ENCODE peak calls at places on chromosome 2, in nine cellular contexts. One of them, this sample, is unnamed.

GRCh38 chr2:113240915-113241911 is 37.5 kb downstream of the PAX8 start:
- DNase-seq in MM.1S: no peak
- DNase-seq in body of pancreas: peak; percentile 29
- DNase-seq in A549: peak; percentile 99
- DNase-seq in PC-3: peak; percentile 99
- DNase-seq in iPS DF 6.9: no peak
- DNase-seq in HepG2: peak; percentile 90
- DNase-seq in thoracic aorta: peak; percentile 78
- DNase-seq in lower lobe of right lung: no peak
- DNase-seq in this sample: peak; percentile 49

GRCh38 chr2:10333247-10333613 is 30.5 kb downstream of the HPCAL1 start:
- DNase-seq in MM.1S: no peak
- DNase-seq in PC-3: no peak
- DNase-seq in iPS DF 6.9: no peak
- DNase-seq in body of pancreas: no peak
- DNase-seq in thoracic aorta: no peak
- DNase-seq in A549: no peak
- DNase-seq in lower lobe of right lung: no peak
- DNase-seq in HepG2: no peak
- DNase-seq in this sample: peak; percentile 43

GRCh38 chr2:101758001-101758400 is 60.5 kb downstream of the MAP4K4 start:
- DNase-seq in A549: no peak
- DNase-seq in body of pancreas: no peak
- DNase-seq in MM.1S: peak; percentile 88
- DNase-seq in HepG2: no peak
- DNase-seq in lower lobe of right lung: no peak
- DNase-seq in iPS DF 6.9: no peak
- DNase-seq in PC-3: no peak
- DNase-seq in thoracic aorta: no peak
- DNase-seq in this sample: no peak

GRCh38 chr2:33451214-33451613 is 25.2 kb upstream of the RASGRP3 start:
- DNase-seq in lower lobe of right lung: no peak
- DNase-seq in PC-3: no peak
- DNase-seq in iPS DF 6.9: no peak
- DNase-seq in body of pancreas: no peak
- DNase-seq in MM.1S: no peak
- DNase-seq in HepG2: no peak
- DNase-seq in thoracic aorta: no peak
- DNase-seq in A549: no peak
- DNase-seq in this sample: no peak

GRCh38 chr2:102736607-102737409 is 25.0 kb upstream of the TMEM182 start:
- DNase-seq in lower lobe of right lung: peak; percentile 93
- DNase-seq in MM.1S: peak; percentile 80
- DNase-seq in body of pancreas: peak; percentile 89
- DNase-seq in A549: peak; percentile 68
- DNase-seq in HepG2: peak; percentile 80
- DNase-seq in PC-3: peak; percentile 67
- DNase-seq in iPS DF 6.9: no peak
- DNase-seq in thoracic aorta: peak; percentile 33
- DNase-seq in this sample: peak; percentile 79

GRCh38 chr2:162748566-162749215 is 89.9 kb downstream of the KCNH7 start:
- DNase-seq in lower lobe of right lung: no peak
- DNase-seq in MM.1S: no peak
- DNase-seq in HepG2: no peak
- DNase-seq in thoracic aorta: no peak
- DNase-seq in body of pancreas: no peak
- DNase-seq in PC-3: no peak
- DNase-seq in iPS DF 6.9: no peak
- DNase-seq in A549: no peak
- DNase-seq in this sample: no peak

GRCh38 chr2:225893151-225893550 is 493.6 kb downstream of the NYAP2 start:
- DNase-seq in HepG2: peak; percentile 18
- DNase-seq in MM.1S: no peak
- DNase-seq in lower lobe of right lung: no peak
- DNase-seq in body of pancreas: no peak
- DNase-seq in iPS DF 6.9: no peak
- DNase-seq in A549: no peak
- DNase-seq in thoracic aorta: no peak
- DNase-seq in PC-3: no peak
- DNase-seq in this sample: peak; percentile 10

GRCh38 chr2:67564076-67564475 is 166.9 kb downstream of the ETAA1 start:
- DNase-seq in iPS DF 6.9: no peak
- DNase-seq in PC-3: peak; percentile 55
- DNase-seq in lower lobe of right lung: no peak
- DNase-seq in body of pancreas: no peak
- DNase-seq in MM.1S: no peak
- DNase-seq in thoracic aorta: no peak
- DNase-seq in A549: no peak
- DNase-seq in HepG2: no peak
- DNase-seq in this sample: no peak

GRCh38 chr2:120428748-120429147 is 82.8 kb downstream of the INHBB start:
- DNase-seq in thoracic aorta: no peak
- DNase-seq in body of pancreas: no peak
- DNase-seq in A549: no peak
- DNase-seq in PC-3: no peak
- DNase-seq in lower lobe of right lung: no peak
- DNase-seq in iPS DF 6.9: no peak
- DNase-seq in MM.1S: no peak
- DNase-seq in HepG2: no peak
- DNase-seq in this sample: no peak

GRCh38 chr2:196131384-196131861 is 40.0 kb downstream of the STK17B start:
- DNase-seq in HepG2: peak; percentile 83
- DNase-seq in PC-3: peak; percentile 71
- DNase-seq in thoracic aorta: no peak
- DNase-seq in body of pancreas: no peak
- DNase-seq in lower lobe of right lung: peak; percentile 55
- DNase-seq in MM.1S: peak; percentile 84
- DNase-seq in iPS DF 6.9: peak; percentile 47
- DNase-seq in A549: no peak
- DNase-seq in this sample: peak; percentile 95

GRCh38 chr2:229714080-229714735 is at the start of gene DNER:
- DNase-seq in A549: peak; percentile 35
- DNase-seq in HepG2: no peak
- DNase-seq in thoracic aorta: no peak
- DNase-seq in PC-3: peak; percentile 24
- DNase-seq in MM.1S: peak; percentile 67
- DNase-seq in lower lobe of right lung: peak; percentile 48
- DNase-seq in body of pancreas: peak; percentile 29
- DNase-seq in iPS DF 6.9: no peak
- DNase-seq in this sample: peak; percentile 42

GRCh38 chr2:8484502-8485283 is 197.2 kb upstream of the ID2 start:
- DNase-seq in HepG2: no peak
- DNase-seq in iPS DF 6.9: no peak
- DNase-seq in PC-3: no peak
- DNase-seq in MM.1S: no peak
- DNase-seq in lower lobe of right lung: no peak
- DNase-seq in thoracic aorta: no peak
- DNase-seq in A549: no peak
- DNase-seq in body of pancreas: no peak
- DNase-seq in this sample: no peak

GRCh38 chr2:8479298-8479697 is 202.6 kb upstream of the ID2 start:
- DNase-seq in MM.1S: no peak
- DNase-seq in A549: no peak
- DNase-seq in HepG2: no peak
- DNase-seq in body of pancreas: no peak
- DNase-seq in PC-3: no peak
- DNase-seq in thoracic aorta: no peak
- DNase-seq in iPS DF 6.9: no peak
- DNase-seq in lower lobe of right lung: no peak
- DNase-seq in this sample: no peak

GRCh38 chr2:8480936-8481335 is 200.9 kb upstream of the ID2 start:
- DNase-seq in lower lobe of right lung: no peak
- DNase-seq in iPS DF 6.9: no peak
- DNase-seq in A549: no peak
- DNase-seq in thoracic aorta: no peak
- DNase-seq in body of pancreas: no peak
- DNase-seq in HepG2: no peak
- DNase-seq in PC-3: no peak
- DNase-seq in MM.1S: no peak
- DNase-seq in this sample: no peak

GRCh38 chr2:8481463-8482009 is 200.3 kb upstream of the ID2 start:
- DNase-seq in MM.1S: peak; percentile 82
- DNase-seq in PC-3: peak; percentile 16
- DNase-seq in thoracic aorta: no peak
- DNase-seq in A549: no peak
- DNase-seq in iPS DF 6.9: no peak
- DNase-seq in body of pancreas: no peak
- DNase-seq in HepG2: no peak
- DNase-seq in lower lobe of right lung: no peak
- DNase-seq in this sample: no peak

GRCh38 chr2:8482432-8482831 is 199.4 kb upstream of the ID2 start:
- DNase-seq in thoracic aorta: no peak
- DNase-seq in A549: no peak
- DNase-seq in lower lobe of right lung: no peak
- DNase-seq in body of pancreas: no peak
- DNase-seq in HepG2: no peak
- DNase-seq in PC-3: no peak
- DNase-seq in iPS DF 6.9: no peak
- DNase-seq in MM.1S: no peak
- DNase-seq in this sample: no peak
- H3K4me1 ChIP-seq in thoracic aorta: no peaks in the 10 kb centered on the region
- H3K4me1 ChIP-seq in A549: peaks cover 8% of the 10 kb centered on the region
- H3K4me1 ChIP-seq in lower lobe of right lung: peaks cover 31% of the 10 kb centered on the region
- H3K4me1 ChIP-seq in body of pancreas: peaks cover 23% of the 10 kb centered on the region
- H3K4me1 ChIP-seq in HepG2: peaks cover 5% of the 10 kb centered on the region
- H3K4me1 ChIP-seq in PC-3: peaks cover 9% of the 10 kb centered on the region
- H3K4me1 ChIP-seq in iPS DF 6.9: no peaks in the 10 kb centered on the region
- H3K4me1 ChIP-seq in MM.1S: peaks cover 34% of the 10 kb centered on the region
- H3K4me1 ChIP-seq in this sample: no peaks in the 10 kb centered on the region

GRCh38 chr2:99706734-99707133 is 216.9 kb upstream of the REV1 start:
- DNase-seq in PC-3: no peak
- DNase-seq in body of pancreas: no peak
- DNase-seq in MM.1S: no peak
- DNase-seq in iPS DF 6.9: no peak
- DNase-seq in A549: no peak
- DNase-seq in thoracic aorta: no peak
- DNase-seq in HepG2: no peak
- DNase-seq in lower lobe of right lung: no peak
- DNase-seq in this sample: no peak

GRCh38 chr2:99708231-99708630 is 218.4 kb upstream of the REV1 start:
- DNase-seq in body of pancreas: no peak
- DNase-seq in A549: no peak
- DNase-seq in HepG2: no peak
- DNase-seq in thoracic aorta: no peak
- DNase-seq in PC-3: no peak
- DNase-seq in lower lobe of right lung: no peak
- DNase-seq in MM.1S: no peak
- DNase-seq in iPS DF 6.9: no peak
- DNase-seq in this sample: no peak

GRCh38 chr2:99707592-99707991 is 217.8 kb upstream of the REV1 start:
- DNase-seq in thoracic aorta: no peak
- DNase-seq in HepG2: no peak
- DNase-seq in A549: no peak
- DNase-seq in MM.1S: no peak
- DNase-seq in body of pancreas: no peak
- DNase-seq in iPS DF 6.9: no peak
- DNase-seq in PC-3: no peak
- DNase-seq in lower lobe of right lung: no peak
- DNase-seq in this sample: no peak

GRCh38 chr2:99709229-99709628 is 219.4 kb upstream of the REV1 start:
- DNase-seq in iPS DF 6.9: no peak
- DNase-seq in lower lobe of right lung: no peak
- DNase-seq in thoracic aorta: no peak
- DNase-seq in HepG2: no peak
- DNase-seq in MM.1S: no peak
- DNase-seq in body of pancreas: no peak
- DNase-seq in A549: no peak
- DNase-seq in PC-3: no peak
- DNase-seq in this sample: no peak

GRCh38 chr2:99710720-99711612 is 221.1 kb upstream of the REV1 start:
- DNase-seq in iPS DF 6.9: no peak
- DNase-seq in body of pancreas: no peak
- DNase-seq in HepG2: no peak
- DNase-seq in MM.1S: no peak
- DNase-seq in PC-3: no peak
- DNase-seq in lower lobe of right lung: no peak
- DNase-seq in A549: no peak
- DNase-seq in thoracic aorta: no peak
- DNase-seq in this sample: no peak
- H3K27ac ChIP-seq in iPS DF 6.9: no peak overlapping the region
- H3K27ac ChIP-seq in body of pancreas: no peak overlapping the region
- H3K27ac ChIP-seq in HepG2: no peak overlapping the region
- H3K27ac ChIP-seq in MM.1S: no peak overlapping the region
- H3K27ac ChIP-seq in PC-3: no peak overlapping the region
- H3K27ac ChIP-seq in lower lobe of right lung: no peak overlapping the region
- H3K27ac ChIP-seq in A549: no peak overlapping the region
- H3K27ac ChIP-seq in thoracic aorta: peak overlapping the region; percentile 24
- H3K27ac ChIP-seq in this sample: no peak overlapping the region

GRCh38 chr2:15591373-15591691 is 336 bp upstream of the DDX1 start:
- DNase-seq in body of pancreas: no peak
- DNase-seq in MM.1S: no peak
- DNase-seq in iPS DF 6.9: no peak
- DNase-seq in PC-3: no peak
- DNase-seq in HepG2: no peak
- DNase-seq in thoracic aorta: no peak
- DNase-seq in lower lobe of right lung: no peak
- DNase-seq in A549: no peak
- DNase-seq in this sample: no peak
- H3K4me3 ChIP-seq in body of pancreas: peak overlapping the region; percentile 46
- H3K4me3 ChIP-seq in MM.1S: peak overlapping the region; percentile 80
- H3K4me3 ChIP-seq in iPS DF 6.9: peak overlapping the region; percentile 89
- H3K4me3 ChIP-seq in PC-3: peak overlapping the region; percentile 93
- H3K4me3 ChIP-seq in HepG2: peak overlapping the region; percentile 78
- H3K4me3 ChIP-seq in thoracic aorta: peak overlapping the region; percentile 74
- H3K4me3 ChIP-seq in lower lobe of right lung: peak overlapping the region; percentile 98
- H3K4me3 ChIP-seq in A549: peak overlapping the region; percentile 82
- H3K4me3 ChIP-seq in this sample: peak overlapping the region; percentile 95

GRCh38 chr2:24259316-24259715 is 84.5 kb downstream of the FAM228A start:
- DNase-seq in HepG2: no peak
- DNase-seq in lower lobe of right lung: no peak
- DNase-seq in PC-3: no peak
- DNase-seq in MM.1S: no peak
- DNase-seq in thoracic aorta: no peak
- DNase-seq in body of pancreas: no peak
- DNase-seq in A549: no peak
- DNase-seq in iPS DF 6.9: no peak
- DNase-seq in this sample: no peak

GRCh38 chr2:24253303-24253919 is 78.6 kb downstream of the FAM228A start:
- DNase-seq in thoracic aorta: no peak
- DNase-seq in iPS DF 6.9: no peak
- DNase-seq in PC-3: peak; percentile 50
- DNase-seq in A549: peak; percentile 21
- DNase-seq in body of pancreas: no peak
- DNase-seq in HepG2: no peak
- DNase-seq in MM.1S: no peak
- DNase-seq in lower lobe of right lung: no peak
- DNase-seq in this sample: no peak

GRCh38 chr2:24262571-24262970 is 87.7 kb downstream of the FAM228A start:
- DNase-seq in HepG2: no peak
- DNase-seq in iPS DF 6.9: no peak
- DNase-seq in body of pancreas: no peak
- DNase-seq in A549: no peak
- DNase-seq in MM.1S: no peak
- DNase-seq in PC-3: no peak
- DNase-seq in thoracic aorta: no peak
- DNase-seq in lower lobe of right lung: no peak
- DNase-seq in this sample: no peak

GRCh38 chr2:24261441-24261840 is 86.6 kb downstream of the FAM228A start:
- DNase-seq in PC-3: no peak
- DNase-seq in body of pancreas: no peak
- DNase-seq in HepG2: no peak
- DNase-seq in MM.1S: no peak
- DNase-seq in iPS DF 6.9: no peak
- DNase-seq in thoracic aorta: no peak
- DNase-seq in lower lobe of right lung: no peak
- DNase-seq in A549: no peak
- DNase-seq in this sample: no peak

GRCh38 chr2:24258718-24259117 is 83.9 kb downstream of the FAM228A start:
- DNase-seq in MM.1S: no peak
- DNase-seq in iPS DF 6.9: no peak
- DNase-seq in body of pancreas: no peak
- DNase-seq in PC-3: no peak
- DNase-seq in A549: no peak
- DNase-seq in thoracic aorta: no peak
- DNase-seq in HepG2: no peak
- DNase-seq in lower lobe of right lung: no peak
- DNase-seq in this sample: no peak
- H3K4me1 ChIP-seq in MM.1S: no peaks in the 10 kb centered on the region
- H3K4me1 ChIP-seq in iPS DF 6.9: no peaks in the 10 kb centered on the region
- H3K4me1 ChIP-seq in body of pancreas: no peaks in the 10 kb centered on the region
- H3K4me1 ChIP-seq in PC-3: no peaks in the 10 kb centered on the region
- H3K4me1 ChIP-seq in A549: peaks cover under 1% of the 10 kb centered on the region
- H3K4me1 ChIP-seq in thoracic aorta: peaks cover 12% of the 10 kb centered on the region
- H3K4me1 ChIP-seq in HepG2: no peaks in the 10 kb centered on the region
- H3K4me1 ChIP-seq in lower lobe of right lung: no peaks in the 10 kb centered on the region
- H3K4me1 ChIP-seq in this sample: no peaks in the 10 kb centered on the region